ENCODE peak calls at places on chromosomes 11 and 22, in seven cellular contexts. R, P, U, E, Y, D and A are unnamed samples.

GRCh38 chr11:131430466-131431176 is 60.2 kb downstream of the NTM start:
- DNase-seq in R (no peak), P (no peak), U (no peak), E (no peak), Y (no peak), D (no peak), A (no peak)

GRCh38 chr11:4118107-4118506 is 23.5 kb downstream of the RRM1 start:
- DNase-seq in R (no peak), P (no peak), U (no peak), E (no peak), Y (no peak), D (no peak), A (no peak)

GRCh38 chr11:66842896-66843775 is at the start of gene RCE1:
- DNase-seq in R (peak), P (peak), U (peak), E (peak), Y (peak), D (peak), A (peak)

GRCh38 chr11:73549367-73549766 is 48.5 kb downstream of the FAM168A start:
- DNase-seq in R (no peak), P (no peak), U (no peak), E (no peak), Y (no peak), D (no peak), A (no peak)

GRCh38 chr22:23882370-23882769 is 11.8 kb upstream of the MIF start:
- DNase-seq in R (no peak), P (no peak), U (no peak), E (no peak), Y (no peak), D (no peak), A (no peak)

GRCh38 chr11:57460756-57461749 is 725 bp downstream of the RTN4RL2 start:
- DNase-seq in R (no peak), P (no peak), U (no peak), E (no peak), Y (no peak), D (no peak), A (peak)

GRCh38 chr11:43941257-43941879 is 1.1 kb upstream of the C11orf96 start:
- DNase-seq in R (no peak), P (no peak), U (no peak), E (no peak), Y (no peak), D (no peak), A (peak)

GRCh38 chr11:1081601-1082311 is 7.1 kb downstream of the MUC2 start:
- DNase-seq in R (no peak), P (no peak), U (no peak), E (no peak), Y (no peak), D (no peak), A (no peak)

GRCh38 chr11:128779036-128779435 is 85.2 kb downstream of the FLI1 start:
- DNase-seq in R (no peak), P (no peak), U (no peak), E (no peak), Y (no peak), D (no peak), A (no peak)

GRCh38 chr11:20068691-20069090 is 91.6 kb downstream of the DBX1 start:
- DNase-seq in R (no peak), P (no peak), U (no peak), E (no peak), Y (no peak), D (no peak), A (no peak)

GRCh38 chr11:75059299-75059698 is 37.4 kb downstream of the OR2AT4 start:
- DNase-seq in R (no peak), P (no peak), U (no peak), E (no peak), Y (no peak), D (no peak), A (no peak)

GRCh38 chr11:19774817-19775600 is 62.4 kb downstream of the NAV2 start:
- DNase-seq in R (no peak), P (no peak), U (no peak), E (no peak), Y (no peak), D (no peak), A (no peak)

GRCh38 chr11:134845474-134846435 is 433.7 kb upstream of the B3GAT1 start:
- DNase-seq in R (no peak), P (no peak), U (no peak), E (no peak), Y (no peak), D (no peak), A (no peak)

GRCh38 chr22:34001701-34002466 is 81.6 kb upstream of the LARGE1 start:
- DNase-seq in R (no peak), P (no peak), U (no peak), E (no peak), Y (no peak), D (no peak), A (no peak)

GRCh38 chr22:48576333-48577013 is 1251.2 kb downstream of the BRD1 start:
- DNase-seq in R (peak), P (no peak), U (no peak), E (no peak), Y (no peak), D (no peak), A (no peak)

GRCh38 chr22:48577691-48578090 is 1250.0 kb downstream of the BRD1 start:
- DNase-seq in R (no peak), P (no peak), U (no peak), E (no peak), Y (no peak), D (no peak), A (no peak)

GRCh38 chr22:48578138-48579034 is 1249.3 kb downstream of the BRD1 start:
- DNase-seq in R (no peak), P (no peak), U (no peak), E (no peak), Y (no peak), D (no peak), A (no peak)

GRCh38 chr22:48575567-48576332 is 1251.9 kb downstream of the BRD1 start:
- DNase-seq in R (no peak), P (no peak), U (no peak), E (no peak), Y (no peak), D (no peak), A (no peak)

DNA sequence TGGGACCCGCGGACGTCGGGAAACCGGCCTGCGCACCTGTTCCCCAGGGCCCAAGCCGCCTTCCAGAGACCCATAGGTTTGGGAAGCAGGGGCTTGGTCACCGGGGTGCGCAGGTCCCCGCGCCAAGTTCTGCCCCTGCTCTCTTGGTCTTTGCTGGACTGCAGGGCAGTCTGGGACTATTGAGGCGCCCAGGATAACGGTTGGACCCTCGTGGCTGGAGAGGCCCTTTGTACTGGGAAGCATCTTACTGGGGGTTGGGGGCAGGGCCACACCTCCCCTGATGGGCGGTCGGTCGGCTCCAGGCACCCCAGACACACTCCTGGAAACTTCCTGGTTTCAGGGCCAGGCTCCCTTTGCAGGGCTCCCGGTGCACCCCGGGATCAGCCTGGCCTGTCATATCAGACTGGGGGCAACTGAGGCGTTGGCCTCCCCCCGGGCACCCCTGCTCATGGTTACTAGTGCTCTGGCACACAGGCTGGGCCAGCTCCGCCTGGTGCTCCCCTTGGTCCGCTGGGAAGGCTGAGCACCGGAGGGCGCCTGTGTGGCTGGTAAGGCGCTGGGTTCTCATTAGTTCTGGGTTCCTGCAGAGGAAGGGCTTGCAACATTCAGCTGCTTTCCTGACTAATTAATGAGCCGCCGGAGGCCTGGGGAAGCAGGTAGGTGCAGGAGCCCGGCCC is 1250.5 kb downstream of the BRD1 start:
- DNase-seq in R (no peak), P (no peak), U (no peak), E (no peak), Y (no peak), D (no peak), A (no peak)
- TF ChIP-seq CTCF in R (no peak), P (no peak), U (no peak), E (no peak), Y (no peak), D (no peak), A (no peak)

GRCh38 chr22:50141462-50141861 is 29.1 kb upstream of the PANX2 start:
- DNase-seq in R (no peak), P (no peak), U (no peak), E (no peak), Y (no peak), D (no peak), A (no peak)

GRCh38 chr22:50143096-50143495 is 27.4 kb upstream of the PANX2 start:
- DNase-seq in R (no peak), P (no peak), U (no peak), E (no peak), Y (no peak), D (no peak), A (no peak)

GRCh38 chr22:50140615-50141014 is 29.9 kb upstream of the PANX2 start:
- DNase-seq in R (no peak), P (no peak), U (no peak), E (no peak), Y (no peak), D (no peak), A (no peak)

GRCh38 chr22:50139843-50140415 is 30.6 kb upstream of the PANX2 start:
- DNase-seq in R (no peak), P (no peak), U (no peak), E (no peak), Y (no peak), D (no peak), A (no peak)

DNA sequence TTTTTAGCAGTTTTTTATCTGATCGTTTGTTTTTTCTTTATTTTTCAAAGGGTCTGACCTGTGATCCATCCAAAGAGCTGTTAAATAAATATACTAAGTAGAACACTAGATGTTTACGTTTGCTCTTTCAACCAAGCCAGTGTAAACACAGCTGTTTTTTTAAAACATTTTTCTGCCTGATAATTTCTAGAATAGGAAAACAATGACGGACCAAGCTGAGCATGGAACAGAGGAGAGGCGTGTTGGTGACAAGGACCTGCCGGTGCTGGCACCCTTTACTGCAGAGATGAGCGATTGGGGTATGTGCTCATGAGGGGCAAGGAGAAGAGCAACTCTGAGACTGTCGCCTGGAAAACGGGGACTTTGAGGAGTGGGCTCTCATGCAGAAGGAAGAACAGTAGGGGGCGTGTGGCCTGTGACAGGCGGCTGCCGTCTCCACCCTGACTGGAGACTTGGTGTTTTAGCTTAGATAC is 28.6 kb upstream of the PANX2 start:
- DNase-seq in R (peak), P (no peak), U (no peak), E (no peak), Y (no peak), D (no peak), A (no peak)
- TF ChIP-seq CTCF in R (no peak), P (no peak), U (no peak), E (no peak), Y (no peak), D (no peak), A (no peak)

DNA sequence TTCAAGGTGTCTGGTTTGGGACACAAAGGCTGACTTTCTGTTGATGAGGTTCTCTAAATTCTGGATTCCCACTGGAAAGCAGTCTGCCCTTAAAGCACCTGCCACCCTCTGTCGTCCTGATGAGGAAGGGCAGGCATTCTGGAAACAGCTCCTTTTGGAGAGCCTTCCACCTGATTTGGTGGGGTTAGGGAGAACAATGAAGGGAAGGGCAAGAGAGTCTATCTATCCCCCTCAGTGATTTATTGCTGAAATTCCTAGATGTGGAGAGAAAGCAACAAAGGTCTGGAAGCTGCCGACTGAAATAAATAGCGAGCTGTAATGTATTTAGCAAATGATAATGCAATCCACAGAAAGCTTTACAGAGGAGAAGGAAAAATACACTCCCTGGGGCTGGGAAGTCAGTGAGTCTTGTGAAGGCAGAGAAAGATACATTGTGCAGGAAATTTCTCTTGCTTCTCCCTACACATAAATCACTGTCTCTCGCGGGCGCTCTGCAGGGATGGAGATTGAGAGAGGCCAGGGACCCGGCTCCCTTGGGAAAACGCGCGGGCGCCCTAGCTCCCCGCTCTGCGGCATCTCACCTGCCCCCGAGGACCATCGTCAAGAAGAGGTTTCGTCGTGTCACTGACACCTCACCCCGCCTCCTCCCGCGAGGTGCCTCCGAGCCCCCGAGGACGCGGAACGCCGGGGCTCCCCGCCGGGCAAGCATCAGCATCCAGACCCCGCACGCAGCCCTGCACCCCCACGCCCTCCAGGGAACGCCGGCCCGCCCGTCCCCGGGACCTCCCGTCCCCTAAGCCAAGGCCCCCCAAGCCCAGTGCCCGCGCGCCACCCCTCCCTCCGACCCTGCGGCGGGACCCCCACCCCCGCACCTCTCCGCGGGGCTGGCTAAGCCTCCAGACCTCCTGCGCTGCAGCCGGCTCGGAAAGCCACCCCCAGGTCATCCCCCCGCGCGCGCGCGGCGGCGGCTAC is 673 bp downstream of the CDON start:
- DNase-seq in R (peak), P (peak), U (peak), E (no peak), Y (peak), D (peak), A (peak)
- TF ChIP-seq CTCF in R (peak), P (no peak), U (peak), E (peak), Y (peak), D (peak), A (no peak)

DNA sequence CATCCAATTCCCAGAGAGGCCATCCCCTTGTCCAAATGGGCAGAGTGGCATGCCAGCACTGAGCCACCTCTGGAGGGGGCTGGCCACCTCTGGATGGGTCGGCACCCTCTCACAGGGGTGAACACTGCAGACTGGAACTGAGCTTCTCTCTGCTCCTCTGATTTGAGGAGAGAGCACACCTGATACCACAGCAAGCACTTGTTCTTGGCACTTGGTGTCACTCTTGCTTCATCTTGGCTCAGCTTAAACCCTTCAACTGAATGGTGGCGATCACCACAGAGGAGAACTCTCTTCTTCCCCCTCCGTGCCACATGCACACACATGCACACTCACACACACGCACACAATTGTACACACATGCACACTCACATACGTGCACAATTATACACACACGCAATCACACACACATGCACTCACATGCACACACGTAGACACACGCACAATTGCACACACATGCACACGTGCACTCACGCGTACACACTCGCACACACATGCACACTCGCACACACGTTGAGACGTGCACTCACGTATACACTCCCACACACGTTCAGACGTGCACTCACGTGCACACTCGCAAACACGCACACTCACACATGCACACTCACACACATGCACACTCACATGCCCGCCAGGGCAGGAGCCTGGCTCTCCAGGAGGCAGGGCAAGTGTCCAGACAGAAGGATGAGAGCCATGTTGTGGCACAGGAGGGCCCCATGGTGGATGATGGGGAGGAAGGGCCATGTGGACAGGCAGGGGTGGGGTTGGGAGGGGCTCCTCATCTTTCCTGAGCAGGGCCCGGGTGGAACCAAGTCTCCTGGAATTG is 23.4 kb downstream of the OVOL1 start:
- DNase-seq in R (no peak), P (no peak), U (no peak), E (no peak), Y (no peak), D (no peak), A (no peak)
- TF ChIP-seq CTCF in R (no peak), P (no peak), U (no peak), E (no peak), Y (no peak), D (no peak), A (no peak)

GRCh38 chr11:36818410-36818809 is 220.4 kb upstream of the RAG2 start:
- DNase-seq in R (peak), P (no peak), U (no peak), E (no peak), Y (no peak), D (no peak), A (peak)
- TF ChIP-seq CTCF in R (no peak), P (no peak), U (no peak), E (no peak), Y (no peak), D (no peak), A (no peak)

DNA sequence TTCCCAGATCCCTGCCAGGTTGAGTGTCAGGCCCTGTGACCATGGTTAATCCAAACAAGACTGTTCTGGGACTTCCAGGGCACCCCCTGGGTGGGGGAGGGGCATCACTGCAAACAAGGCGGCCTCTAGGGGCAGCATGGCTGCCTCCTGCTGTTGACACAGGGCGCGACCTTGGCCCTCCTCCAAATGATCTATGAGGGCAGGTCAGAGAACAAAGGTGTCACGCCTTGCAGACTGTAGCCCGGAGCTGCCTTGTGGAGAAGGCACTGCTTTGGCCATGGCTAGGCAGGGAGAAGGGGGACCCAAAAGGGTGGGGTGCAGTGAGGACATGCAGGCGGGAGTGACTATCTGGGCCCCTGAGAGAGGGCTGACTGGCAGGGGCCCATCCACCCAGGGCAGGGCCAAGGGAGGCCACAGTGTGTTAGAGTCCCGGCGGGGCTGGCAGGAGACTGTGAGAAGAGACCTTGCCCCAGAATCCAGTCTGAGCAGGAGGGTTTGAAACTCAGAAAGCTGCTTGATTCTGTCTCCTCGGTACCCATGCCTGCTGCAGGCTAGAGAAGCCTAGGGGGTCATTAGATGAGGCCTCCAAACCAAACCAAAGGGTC is 35.6 kb downstream of the KCNC1 start:
- DNase-seq in R (no peak), P (no peak), U (no peak), E (peak), Y (peak), D (peak), A (no peak)
- TF ChIP-seq CTCF in R (no peak), P (no peak), U (no peak), E (no peak), Y (peak), D (no peak), A (no peak)

GRCh38 chr22:21641795-21642583 is at the start of gene SDF2L1:
- DNase-seq in R (peak), P (peak), U (peak), E (peak), Y (peak), D (peak), A (peak)
- TF ChIP-seq CTCF in R (no peak), P (no peak), U (no peak), E (no peak), Y (no peak), D (no peak), A (peak)